ENCODE peak calls at places on chromosomes 1 and 21, in six cellular contexts. One of them, this sample, is unnamed.

GRCh38 chr1:245453556-245453955 is 298.8 kb downstream of the KIF26B start:
- DNase-seq in stimulated activated CD4-positive, alpha-beta T cell treated with anti-CD3 and anti-CD28 coated beads, Interleukin-12 subunit alpha, Interleukin-12 subunit beta, amount 100 ng/mL, for 4 hours: no peak
- DNase-seq in fibroblast of the conjunctiva: no peak
- DNase-seq in NCI-H460: no peak
- DNase-seq in fibroblast of villous mesenchyme: peak; percentile 14
- DNase-seq in H4: no peak
- DNase-seq in this sample: no peak

GRCh38 chr1:23537296-23537993 is 6.4 kb upstream of the E2F2 start:
- DNase-seq in fibroblast of villous mesenchyme: peak; percentile 44
- DNase-seq in NCI-H460: no peak
- DNase-seq in H4: no peak
- DNase-seq in stimulated activated CD4-positive, alpha-beta T cell treated with anti-CD3 and anti-CD28 coated beads, Interleukin-12 subunit alpha, Interleukin-12 subunit beta, amount 100 ng/mL, for 4 hours: no peak
- DNase-seq in fibroblast of the conjunctiva: no peak
- DNase-seq in this sample: no peak

GRCh38 chr1:7379445-7379971 is 391.6 kb upstream of the VAMP3 start:
- DNase-seq in H4: peak; percentile 47
- DNase-seq in stimulated activated CD4-positive, alpha-beta T cell treated with anti-CD3 and anti-CD28 coated beads, Interleukin-12 subunit alpha, Interleukin-12 subunit beta, amount 100 ng/mL, for 4 hours: no peak
- DNase-seq in fibroblast of villous mesenchyme: peak; percentile 49
- DNase-seq in NCI-H460: no peak
- DNase-seq in fibroblast of the conjunctiva: peak; percentile 28
- DNase-seq in this sample: peak; percentile 31

GRCh38 chr1:39105061-39105840 is 79.1 kb downstream of the NDUFS5 start:
- DNase-seq in NCI-H460: peak; percentile 37
- DNase-seq in fibroblast of the conjunctiva: no peak
- DNase-seq in fibroblast of villous mesenchyme: peak; percentile 73
- DNase-seq in stimulated activated CD4-positive, alpha-beta T cell treated with anti-CD3 and anti-CD28 coated beads, Interleukin-12 subunit alpha, Interleukin-12 subunit beta, amount 100 ng/mL, for 4 hours: peak; percentile 65
- DNase-seq in H4: no peak
- DNase-seq in this sample: no peak

GRCh38 chr1:38152351-38153082 is 105.9 kb upstream of the POU3F1 start:
- DNase-seq in fibroblast of villous mesenchyme: no peak
- DNase-seq in stimulated activated CD4-positive, alpha-beta T cell treated with anti-CD3 and anti-CD28 coated beads, Interleukin-12 subunit alpha, Interleukin-12 subunit beta, amount 100 ng/mL, for 4 hours: no peak
- DNase-seq in NCI-H460: no peak
- DNase-seq in fibroblast of the conjunctiva: no peak
- DNase-seq in H4: no peak
- DNase-seq in this sample: no peak

GRCh38 chr1:162856260-162856659 is 4.7 kb downstream of the CCDC190 start:
- DNase-seq in NCI-H460: no peak
- DNase-seq in fibroblast of the conjunctiva: peak; percentile 92
- DNase-seq in stimulated activated CD4-positive, alpha-beta T cell treated with anti-CD3 and anti-CD28 coated beads, Interleukin-12 subunit alpha, Interleukin-12 subunit beta, amount 100 ng/mL, for 4 hours: no peak
- DNase-seq in fibroblast of villous mesenchyme: peak; percentile 76
- DNase-seq in H4: peak; percentile 52
- DNase-seq in this sample: no peak

GRCh38 chr1:205983925-205984725 is 19.1 kb downstream of the RAB7B start:
- DNase-seq in NCI-H460: peak; percentile 54
- DNase-seq in fibroblast of the conjunctiva: peak; percentile 39
- DNase-seq in fibroblast of villous mesenchyme: peak; percentile 53
- DNase-seq in stimulated activated CD4-positive, alpha-beta T cell treated with anti-CD3 and anti-CD28 coated beads, Interleukin-12 subunit alpha, Interleukin-12 subunit beta, amount 100 ng/mL, for 4 hours: peak; percentile 11
- DNase-seq in H4: peak; percentile 30
- DNase-seq in this sample: no peak

GRCh38 chr1:62544570-62544969 is 52.8 kb upstream of the ANGPTL3 start:
- DNase-seq in H4: no peak
- DNase-seq in NCI-H460: no peak
- DNase-seq in stimulated activated CD4-positive, alpha-beta T cell treated with anti-CD3 and anti-CD28 coated beads, Interleukin-12 subunit alpha, Interleukin-12 subunit beta, amount 100 ng/mL, for 4 hours: no peak
- DNase-seq in fibroblast of the conjunctiva: no peak
- DNase-seq in fibroblast of villous mesenchyme: no peak
- DNase-seq in this sample: no peak

GRCh38 chr1:200081151-200081981 is 53.9 kb downstream of the NR5A2 start:
- DNase-seq in H4: no peak
- DNase-seq in fibroblast of the conjunctiva: no peak
- DNase-seq in NCI-H460: no peak
- DNase-seq in fibroblast of villous mesenchyme: no peak
- DNase-seq in stimulated activated CD4-positive, alpha-beta T cell treated with anti-CD3 and anti-CD28 coated beads, Interleukin-12 subunit alpha, Interleukin-12 subunit beta, amount 100 ng/mL, for 4 hours: no peak
- DNase-seq in this sample: no peak

GRCh38 chr1:19877821-19878636 is 4.2 kb upstream of the OTUD3 start:
- DNase-seq in H4: no peak
- DNase-seq in fibroblast of villous mesenchyme: peak; percentile 46
- DNase-seq in NCI-H460: peak; percentile 25
- DNase-seq in fibroblast of the conjunctiva: no peak
- DNase-seq in stimulated activated CD4-positive, alpha-beta T cell treated with anti-CD3 and anti-CD28 coated beads, Interleukin-12 subunit alpha, Interleukin-12 subunit beta, amount 100 ng/mL, for 4 hours: no peak
- DNase-seq in this sample: no peak

GRCh38 chr1:22533244-22533643 is 30.0 kb upstream of the EPHA8 start:
- DNase-seq in NCI-H460: no peak
- DNase-seq in fibroblast of villous mesenchyme: no peak
- DNase-seq in fibroblast of the conjunctiva: no peak
- DNase-seq in stimulated activated CD4-positive, alpha-beta T cell treated with anti-CD3 and anti-CD28 coated beads, Interleukin-12 subunit alpha, Interleukin-12 subunit beta, amount 100 ng/mL, for 4 hours: no peak
- DNase-seq in H4: no peak
- DNase-seq in this sample: no peak

GRCh38 chr1:36625253-36625958 is 142.7 kb upstream of the CSF3R start:
- DNase-seq in fibroblast of villous mesenchyme: no peak
- DNase-seq in fibroblast of the conjunctiva: no peak
- DNase-seq in H4: no peak
- DNase-seq in NCI-H460: no peak
- DNase-seq in stimulated activated CD4-positive, alpha-beta T cell treated with anti-CD3 and anti-CD28 coated beads, Interleukin-12 subunit alpha, Interleukin-12 subunit beta, amount 100 ng/mL, for 4 hours: no peak
- DNase-seq in this sample: no peak

GRCh38 chr1:217135569-217135915 is 412.3 kb upstream of the ESRRG start:
- DNase-seq in fibroblast of the conjunctiva: no peak
- DNase-seq in stimulated activated CD4-positive, alpha-beta T cell treated with anti-CD3 and anti-CD28 coated beads, Interleukin-12 subunit alpha, Interleukin-12 subunit beta, amount 100 ng/mL, for 4 hours: no peak
- DNase-seq in NCI-H460: no peak
- DNase-seq in fibroblast of villous mesenchyme: peak; percentile 1
- DNase-seq in H4: no peak
- DNase-seq in this sample: no peak

GRCh38 chr1:89632213-89633102 is 462 bp upstream of the LRRC8C start:
- DNase-seq in H4: peak; percentile 34
- DNase-seq in NCI-H460: peak; percentile 57
- DNase-seq in fibroblast of the conjunctiva: peak; percentile 49
- DNase-seq in fibroblast of villous mesenchyme: peak; percentile 73
- DNase-seq in stimulated activated CD4-positive, alpha-beta T cell treated with anti-CD3 and anti-CD28 coated beads, Interleukin-12 subunit alpha, Interleukin-12 subunit beta, amount 100 ng/mL, for 4 hours: peak; percentile 86
- DNase-seq in this sample: peak; percentile 47

GRCh38 chr1:219518168-219518905 is 94.6 kb downstream of the ZC3H11B start:
- DNase-seq in H4: peak; percentile 52
- DNase-seq in NCI-H460: no peak
- DNase-seq in stimulated activated CD4-positive, alpha-beta T cell treated with anti-CD3 and anti-CD28 coated beads, Interleukin-12 subunit alpha, Interleukin-12 subunit beta, amount 100 ng/mL, for 4 hours: no peak
- DNase-seq in fibroblast of the conjunctiva: peak; percentile 13
- DNase-seq in fibroblast of villous mesenchyme: peak; percentile 42
- DNase-seq in this sample: no peak

GRCh38 chr1:9376886-9377333 is 84.2 kb downstream of the SPSB1 start:
- DNase-seq in NCI-H460: no peak
- DNase-seq in stimulated activated CD4-positive, alpha-beta T cell treated with anti-CD3 and anti-CD28 coated beads, Interleukin-12 subunit alpha, Interleukin-12 subunit beta, amount 100 ng/mL, for 4 hours: no peak
- DNase-seq in H4: no peak
- DNase-seq in fibroblast of the conjunctiva: no peak
- DNase-seq in fibroblast of villous mesenchyme: peak; percentile 84
- DNase-seq in this sample: peak; percentile 66

GRCh38 chr1:56525463-56526155 is 53.8 kb downstream of the PLPP3 start:
- DNase-seq in NCI-H460: no peak
- DNase-seq in fibroblast of the conjunctiva: no peak
- DNase-seq in H4: no peak
- DNase-seq in stimulated activated CD4-positive, alpha-beta T cell treated with anti-CD3 and anti-CD28 coated beads, Interleukin-12 subunit alpha, Interleukin-12 subunit beta, amount 100 ng/mL, for 4 hours: no peak
- DNase-seq in fibroblast of villous mesenchyme: no peak
- DNase-seq in this sample: peak; percentile 10

GRCh38 chr1:218034464-218034863 is 250.6 kb upstream of the RRP15 start:
- DNase-seq in stimulated activated CD4-positive, alpha-beta T cell treated with anti-CD3 and anti-CD28 coated beads, Interleukin-12 subunit alpha, Interleukin-12 subunit beta, amount 100 ng/mL, for 4 hours: no peak
- DNase-seq in fibroblast of villous mesenchyme: no peak
- DNase-seq in NCI-H460: no peak
- DNase-seq in fibroblast of the conjunctiva: no peak
- DNase-seq in H4: no peak
- DNase-seq in this sample: no peak

GRCh38 chr1:163528710-163529348 is 207.1 kb downstream of the NUF2 start:
- DNase-seq in fibroblast of villous mesenchyme: peak; percentile 39
- DNase-seq in fibroblast of the conjunctiva: peak; percentile 0
- DNase-seq in NCI-H460: peak; percentile 36
- DNase-seq in H4: no peak
- DNase-seq in stimulated activated CD4-positive, alpha-beta T cell treated with anti-CD3 and anti-CD28 coated beads, Interleukin-12 subunit alpha, Interleukin-12 subunit beta, amount 100 ng/mL, for 4 hours: no peak
- DNase-seq in this sample: no peak

GRCh38 chr1:199404191-199404590 is 623.3 kb upstream of the NR5A2 start:
- DNase-seq in stimulated activated CD4-positive, alpha-beta T cell treated with anti-CD3 and anti-CD28 coated beads, Interleukin-12 subunit alpha, Interleukin-12 subunit beta, amount 100 ng/mL, for 4 hours: no peak
- DNase-seq in NCI-H460: no peak
- DNase-seq in fibroblast of villous mesenchyme: peak; percentile 6
- DNase-seq in fibroblast of the conjunctiva: peak; percentile 35
- DNase-seq in H4: no peak
- DNase-seq in this sample: no peak

GRCh38 chr1:93814059-93814794 is 64.8 kb downstream of the DNTTIP2 start:
- DNase-seq in NCI-H460: peak; percentile 86
- DNase-seq in fibroblast of villous mesenchyme: peak; percentile 87
- DNase-seq in stimulated activated CD4-positive, alpha-beta T cell treated with anti-CD3 and anti-CD28 coated beads, Interleukin-12 subunit alpha, Interleukin-12 subunit beta, amount 100 ng/mL, for 4 hours: peak; percentile 12
- DNase-seq in fibroblast of the conjunctiva: peak; percentile 85
- DNase-seq in H4: peak; percentile 71
- DNase-seq in this sample: peak; percentile 82

GRCh38 chr21:27570306-27570868 is 603.5 kb upstream of the ADAMTS5 start:
- DNase-seq in fibroblast of villous mesenchyme: peak; percentile 84
- DNase-seq in NCI-H460: no peak
- DNase-seq in H4: peak; percentile 20
- DNase-seq in fibroblast of the conjunctiva: peak; percentile 90
- DNase-seq in stimulated activated CD4-positive, alpha-beta T cell treated with anti-CD3 and anti-CD28 coated beads, Interleukin-12 subunit alpha, Interleukin-12 subunit beta, amount 100 ng/mL, for 4 hours: no peak
- DNase-seq in this sample: peak; percentile 78

This sample was measured in ascending aorta.